ENCODE peak calls at places on chromosome 2, in eight cellular contexts. U, N, Y, M, G, V, X and E are unnamed samples.
A peak's percentile ranks its signal among the peaks of the same experiment; 100 is the strongest.

GRCh38 chr2:237675326-237675725 is 47.9 kb downstream of the LRRFIP1 start:
- DNase-seq in U (no peak), N (no peak), Y (no peak), M (no peak), G (no peak), V (no peak), X (no peak), E (no peak)

GRCh38 chr2:179682756-179683155 is 178.7 kb downstream of the ZNF385B start:
- DNase-seq in U (peak; percentile 22), N (no peak), Y (no peak), M (no peak), G (no peak), V (no peak), X (no peak), E (no peak)

GRCh38 chr2:222033541-222033940 is 265.3 kb downstream of the PAX3 start:
- DNase-seq in U (no peak), N (no peak), Y (no peak), M (no peak), G (no peak), V (no peak), X (no peak), E (no peak)

GRCh38 chr2:227161947-227162346 is 2.1 kb downstream of the COL4A4 start:
- DNase-seq in U (no peak), N (no peak), Y (no peak), M (no peak), G (no peak), V (no peak), X (no peak), E (no peak)

GRCh38 chr2:33134086-33134763 is 187.5 kb downstream of the LTBP1 start:
- DNase-seq in U (peak; percentile 86), N (no peak), Y (no peak), M (no peak), G (no peak), V (no peak), X (peak; percentile 76), E (peak; percentile 6)

GRCh38 chr2:66839551-66840320 is 404.8 kb downstream of the MEIS1 start:
- DNase-seq in U (peak; percentile 83), N (no peak), Y (no peak), M (no peak), G (no peak), V (no peak), X (no peak), E (peak; percentile 27)

GRCh38 chr2:121008978-121009377 is 273.3 kb downstream of the GLI2 start:
- DNase-seq in U (no peak), N (no peak), Y (no peak), M (peak; percentile 72), G (no peak), V (no peak), X (peak; percentile 32), E (no peak)

GRCh38 chr2:133821107-133821760 is 253.0 kb upstream of the NCKAP5 start:
- DNase-seq in U (peak; percentile 81), N (no peak), Y (no peak), M (no peak), G (no peak), V (no peak), X (peak; percentile 42), E (no peak)

GRCh38 chr2:214533511-214533910 is 122.7 kb downstream of the VWC2L start:
- DNase-seq in U (no peak), N (no peak), Y (no peak), M (no peak), G (no peak), V (no peak), X (no peak), E (no peak)

GRCh38 chr2:105438104-105438929 is 39.5 kb upstream of the FHL2 start:
- DNase-seq in U (no peak), N (no peak), Y (no peak), M (no peak), G (no peak), V (no peak), X (no peak), E (no peak)

GRCh38 chr2:235842941-235843340 is 325.2 kb downstream of the GBX2 start:
- DNase-seq in U (no peak), N (no peak), Y (no peak), M (no peak), G (no peak), V (no peak), X (no peak), E (no peak)

GRCh38 chr2:68448671-68449394 is 18.3 kb downstream of the FBXO48 start:
- DNase-seq in U (no peak), N (no peak), Y (no peak), M (no peak), G (no peak), V (no peak), X (no peak), E (no peak)

GRCh38 chr2:122186761-122187222 is 431.3 kb downstream of the TSN start:
- DNase-seq in U (no peak), N (no peak), Y (no peak), M (no peak), G (no peak), V (no peak), X (no peak), E (no peak)

GRCh38 chr2:23425886-23426283 is 40.9 kb downstream of the KLHL29 start:
- DNase-seq in U (no peak), N (no peak), Y (no peak), M (no peak), G (no peak), V (no peak), X (no peak), E (no peak)

GRCh38 chr2:119947535-119947934 is 65.3 kb upstream of the EPB41L5 start:
- DNase-seq in U (no peak), N (no peak), Y (no peak), M (no peak), G (no peak), V (no peak), X (no peak), E (no peak)

GRCh38 chr2:226583715-226584114 is 215.9 kb downstream of the IRS1 start:
- DNase-seq in U (peak; percentile 92), N (peak; percentile 9), Y (no peak), M (no peak), G (no peak), V (no peak), X (peak; percentile 97), E (no peak)

GRCh38 chr2:218180728-218181127 is 14.0 kb upstream of the CXCR1 start:
- DNase-seq in U (no peak), N (no peak), Y (no peak), M (no peak), G (no peak), V (no peak), X (no peak), E (no peak)

GRCh38 chr2:239727182-239727775 is 297.9 kb downstream of the NDUFA10 start:
- DNase-seq in U (no peak), N (no peak), Y (no peak), M (peak; percentile 1), G (no peak), V (no peak), X (no peak), E (no peak)

GRCh38 chr2:8575011-8575750 is 106.7 kb upstream of the ID2 start:
- DNase-seq in U (no peak), N (no peak), Y (peak; percentile 19), M (no peak), G (no peak), V (no peak), X (no peak), E (no peak)

GRCh38 chr2:138724296-138724695 is 55.9 kb downstream of the NXPH2 start:
- DNase-seq in U (peak; percentile 6), N (no peak), Y (no peak), M (no peak), G (no peak), V (no peak), X (no peak), E (no peak)

GRCh38 chr2:233461481-233461891 is 105.1 kb downstream of the USP40 start:
- DNase-seq in U (no peak), N (no peak), Y (no peak), M (no peak), G (no peak), V (no peak), X (no peak), E (no peak)

GRCh38 chr2:137249463-137249862 is 484.1 kb downstream of the THSD7B start:
- DNase-seq in U (peak; percentile 15), N (no peak), Y (no peak), M (no peak), G (no peak), V (no peak), X (no peak), E (no peak)

GRCh38 chr2:197234792-197235191 is 75.8 kb downstream of the ANKRD44 start:
- DNase-seq in U (no peak), N (no peak), Y (no peak), M (no peak), G (no peak), V (no peak), X (no peak), E (no peak)

GRCh38 chr2:71336802-71337201 is 5.2 kb downstream of the ZNF638 start:
- DNase-seq in U (no peak), N (no peak), Y (no peak), M (no peak), G (no peak), V (no peak), X (no peak), E (no peak)

GRCh38 chr2:7792031-7792651 is 874.9 kb downstream of the RNF144A start:
- DNase-seq in U (peak; percentile 29), N (peak; percentile 25), Y (no peak), M (no peak), G (no peak), V (peak; percentile 91), X (no peak), E (peak; percentile 91)

GRCh38 chr2:38959938-38960608 is 70.4 kb downstream of the ARHGEF33 start:
- DNase-seq in U (peak; percentile 82), N (no peak), Y (peak; percentile 14), M (peak; percentile 75), G (peak; percentile 62), V (no peak), X (peak; percentile 47), E (no peak)

GRCh38 chr2:231781798-231782726 is 980 bp upstream of the PDE6D start:
- DNase-seq in U (peak; percentile 50), N (no peak), Y (no peak), M (no peak), G (no peak), V (peak; percentile 41), X (peak; percentile 56), E (no peak)

GRCh38 chr2:124911560-124911959 is 886.5 kb downstream of the CNTNAP5 start:
- DNase-seq in U (peak; percentile 51), N (no peak), Y (no peak), M (no peak), G (no peak), V (no peak), X (no peak), E (no peak)

GRCh38 chr2:219636144-219636915 is 8.9 kb downstream of the SLC4A3 start:
- DNase-seq in U (no peak), N (no peak), Y (no peak), M (no peak), G (no peak), V (no peak), X (no peak), E (no peak)

GRCh38 chr2:201559067-201559710 is 84.1 kb downstream of the TMEM237 start:
- DNase-seq in U (no peak), N (no peak), Y (no peak), M (no peak), G (no peak), V (no peak), X (no peak), E (no peak)

GRCh38 chr2:47437287-47437686 is 34.3 kb downstream of the MSH2 start:
- DNase-seq in U (peak; percentile 50), N (peak; percentile 14), Y (no peak), M (no peak), G (no peak), V (no peak), X (peak; percentile 57), E (no peak)

GRCh38 chr2:197229509-197230458 is 80.8 kb downstream of the ANKRD44 start:
- DNase-seq in U (peak; percentile 22), N (no peak), Y (no peak), M (no peak), G (no peak), V (no peak), X (no peak), E (peak; percentile 37)

GRCh38 chr2:45964945-45965344 is 313.5 kb downstream of the PRKCE start:
- DNase-seq in U (no peak), N (no peak), Y (no peak), M (no peak), G (no peak), V (no peak), X (no peak), E (no peak)

GRCh38 chr2:74502720-74503505 is 3.5 kb upstream of the LBX2 start:
- DNase-seq in U (peak; percentile 83), N (no peak), Y (no peak), M (peak; percentile 63), G (peak; percentile 58), V (no peak), X (peak; percentile 81), E (no peak)